ENCODE peak calls at places on chromosomes 7 and 10, in four cellular contexts. W, Y, U and B are unnamed samples.
A peak's percentile ranks its signal among the peaks of the same experiment; 100 is the strongest.

GRCh38 chr7:121369462-121369861 is 26.6 kb downstream of the FAM3C start:
- DNase-seq in Y (no peak), U (no peak), W (no peak), B (no peak)

GRCh38 chr10:131555406-131555805 is 243.9 kb upstream of the TCERG1L start:
- DNase-seq in Y (no peak), W (no peak), U (no peak), B (no peak)

GRCh38 chr10:14200645-14201534 is 129.8 kb downstream of the FRMD4A start:
- DNase-seq in W (no peak), U (no peak), Y (no peak), B (no peak)

GRCh38 chr10:46541017-46541661 is 15.3 kb downstream of the GPRIN2 start:
- DNase-seq in W (no peak), Y (no peak), U (no peak), B (peak; percentile 69)

GRCh38 chr10:91137822-91138221 is 82.6 kb upstream of the PCGF5 start:
- DNase-seq in U (no peak), W (no peak), Y (no peak), B (no peak)

GRCh38 chr7:42471573-42472174 is 234.7 kb upstream of the GLI3 start:
- DNase-seq in W (no peak), U (no peak), Y (peak; percentile 64), B (no peak)

GRCh38 chr7:41104621-41105020 is 598.3 kb downstream of the INHBA start:
- DNase-seq in W (no peak), Y (no peak), U (no peak), B (no peak)

GRCh38 chr10:119313645-119314044 is 106.3 kb downstream of the GRK5 start:
- DNase-seq in U (no peak), Y (no peak), W (no peak), B (no peak)

GRCh38 chr7:143362126-143362961 is at the start of gene FAM131B:
- DNase-seq in U (no peak), Y (no peak), W (no peak), B (no peak)

GRCh38 chr10:71971311-71971731 is 7.1 kb downstream of the CHST3 start:
- DNase-seq in W (no peak), Y (peak; percentile 59), U (no peak), B (no peak)

GRCh38 chr7:152931583-152931982 is 172.0 kb downstream of the ACTR3B start:
- DNase-seq in Y (no peak), W (no peak), U (no peak), B (no peak)

GRCh38 chr10:5458425-5458824 is 40.9 kb downstream of the CALML5 start:
- DNase-seq in W (no peak), Y (no peak), U (no peak), B (no peak)

GRCh38 chr7:601573-602340 is 82.1 kb upstream of the PDGFA start:
- DNase-seq in W (no peak), Y (no peak), U (peak; percentile 51), B (peak; percentile 61)

GRCh38 chr10:96541921-96542320 is 28.2 kb upstream of the TLL2 start:
- DNase-seq in U (no peak), W (no peak), Y (peak; percentile 3), B (no peak)

GRCh38 chr7:152922318-152923081 is 162.9 kb downstream of the ACTR3B start:
- DNase-seq in W (no peak), U (no peak), Y (no peak), B (no peak)

GRCh38 chr10:59361659-59362183 is 628 bp downstream of the FAM13C start:
- DNase-seq in U (no peak), W (no peak), Y (peak; percentile 6), B (no peak)

GRCh38 chr7:134515569-134516468 is 11.5 kb upstream of the AKR1B10 start:
- DNase-seq in U (no peak), W (peak; percentile 57), Y (peak; percentile 95), B (no peak)

GRCh38 chr7:134691820-134692705 is 45.4 kb downstream of the BPGM start:
- DNase-seq in Y (peak; percentile 56), U (no peak), W (peak; percentile 53), B (no peak)

GRCh38 chr10:22705534-22705933 is 8.8 kb downstream of the PIP4K2A start:
- DNase-seq in Y (no peak), U (no peak), W (no peak), B (no peak)

GRCh38 chr7:130881091-130881798 is 147.2 kb upstream of the KLF14 start:
- DNase-seq in U (no peak), Y (no peak), W (no peak), B (no peak)

GRCh38 chr10:111207525-111207924 is 130.7 kb downstream of the ADRA2A start:
- DNase-seq in Y (no peak), W (peak; percentile 72), U (no peak), B (no peak)

GRCh38 chr10:11024596-11024995 is 6.9 kb downstream of the CELF2 start:
- DNase-seq in U (no peak), W (peak; percentile 45), Y (no peak), B (no peak)

GRCh38 chr7:40822861-40823260 is 688.1 kb downstream of the SUGCT start:
- DNase-seq in W (no peak), U (no peak), Y (no peak), B (no peak)

GRCh38 chr7:85237721-85238120 is 50.9 kb upstream of the SEMA3D start:
- DNase-seq in Y (no peak), W (no peak), U (no peak), B (no peak)

GRCh38 chr7:148941598-148942280 is 57.6 kb upstream of the EZH2 start:
- DNase-seq in W (no peak), Y (peak; percentile 67), U (peak; percentile 44), B (peak; percentile 71)

GRCh38 chr7:2248984-2249694 is 7.1 kb downstream of the NUDT1 start:
- DNase-seq in U (peak; percentile 54), Y (peak; percentile 23), W (no peak), B (peak; percentile 77)

GRCh38 chr10:6871128-6871527 is 291.1 kb upstream of the PRKCQ start:
- DNase-seq in Y (no peak), W (no peak), U (no peak), B (no peak)

GRCh38 chr10:96614515-96614914 is 27.7 kb upstream of the TM9SF3 start:
- DNase-seq in W (no peak), Y (peak; percentile 83), U (no peak), B (peak; percentile 69)

GRCh38 chr10:11042375-11042774 is 24.7 kb downstream of the CELF2 start:
- DNase-seq in U (no peak), Y (no peak), W (no peak), B (no peak)

GRCh38 chr10:124665980-124666379 is 78.2 kb downstream of the FAM53B start:
- DNase-seq in W (no peak), Y (no peak), U (no peak), B (no peak)

GRCh38 chr7:77349141-77349540 is 67.0 kb downstream of the GSAP start:
- DNase-seq in U (no peak), Y (no peak), W (peak; percentile 29), B (no peak)

GRCh38 chr7:82247814-82248433 is 195.7 kb downstream of the CACNA2D1 start:
- DNase-seq in U (no peak), W (no peak), Y (peak; percentile 6), B (no peak)

GRCh38 chr7:78019457-78020130 is 221.0 kb downstream of the PHTF2 start:
- DNase-seq in W (peak; percentile 97), U (peak; percentile 93), Y (peak; percentile 42), B (peak; percentile 75)

GRCh38 chr7:139772115-139772514 is 5.7 kb downstream of the HIPK2 start:
- DNase-seq in U (no peak), Y (no peak), W (no peak), B (no peak)
- H3K4me3 ChIP-seq in U (no peak overlapping the region), Y (no peak overlapping the region), W (no peak overlapping the region), B (no peak overlapping the region)

GRCh38 chr7:159195926-159196325 is 51.3 kb upstream of the VIPR2 start:
- DNase-seq in W (peak; percentile 53), Y (no peak), U (no peak), B (no peak)

GRCh38 chr7:159196584-159196983 is 51.9 kb upstream of the VIPR2 start:
- DNase-seq in W (peak; percentile 84), Y (no peak), U (no peak), B (no peak)

GRCh38 chr7:159200421-159200820 is 55.8 kb upstream of the VIPR2 start:
- DNase-seq in W (peak; percentile 77), U (no peak), Y (no peak), B (no peak)

GRCh38 chr7:159198016-159198724 is 53.5 kb upstream of the VIPR2 start:
- DNase-seq in W (peak; percentile 53), U (no peak), Y (no peak), B (no peak)

DNA sequence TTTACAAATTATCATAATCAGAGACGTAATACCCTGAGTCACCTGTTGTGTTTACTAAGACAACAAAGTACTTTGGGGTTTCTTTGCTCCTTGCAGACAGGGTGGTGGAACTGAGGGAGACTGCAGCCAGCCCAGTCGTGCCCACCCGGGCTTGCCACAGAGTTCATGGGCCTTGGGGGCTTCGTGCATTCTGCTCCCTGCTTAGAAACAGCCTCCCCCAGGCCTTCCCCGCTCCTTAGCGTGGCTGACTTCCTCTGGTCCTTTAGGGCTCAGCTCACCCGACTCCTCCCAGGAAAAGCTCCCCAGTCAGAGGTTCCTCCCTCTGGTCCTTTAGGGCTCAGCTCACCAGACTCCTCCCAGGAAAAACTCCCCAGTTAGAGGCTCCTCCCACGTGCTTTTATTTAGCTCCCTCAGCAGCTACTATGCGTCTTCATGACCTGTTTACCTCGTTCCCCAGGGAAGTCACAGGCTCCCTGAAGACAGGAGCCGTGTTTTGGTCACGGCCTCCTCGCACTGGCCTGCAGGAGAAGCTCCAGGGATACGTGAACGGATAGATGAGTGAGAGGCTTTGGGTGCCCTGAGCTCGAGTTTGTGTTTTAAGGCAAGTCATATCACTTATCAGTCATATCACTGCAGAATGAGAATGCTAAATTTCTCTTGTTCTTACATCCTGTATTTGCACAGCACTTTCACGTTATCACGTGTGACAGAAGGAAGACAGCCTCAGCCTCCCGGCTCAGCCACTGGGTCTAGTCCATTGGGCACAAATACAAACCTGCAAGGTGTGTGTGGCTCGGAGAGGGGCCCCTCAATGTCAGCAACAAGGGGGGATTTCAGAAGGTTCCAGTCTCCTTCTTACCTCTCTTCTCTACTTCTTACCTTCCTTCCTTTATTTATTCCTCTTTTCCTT is 52.7 kb upstream of the VIPR2 start:
- DNase-seq in Y (no peak), U (no peak), W (peak; percentile 83), B (no peak)
- H3K9me3 ChIP-seq in Y (peaks cover 6% of the 10 kb centered on the region), U (no peaks in the 10 kb centered on the region), W (no peaks in the 10 kb centered on the region), B (peaks cover 6% of the 10 kb centered on the region)

DNA sequence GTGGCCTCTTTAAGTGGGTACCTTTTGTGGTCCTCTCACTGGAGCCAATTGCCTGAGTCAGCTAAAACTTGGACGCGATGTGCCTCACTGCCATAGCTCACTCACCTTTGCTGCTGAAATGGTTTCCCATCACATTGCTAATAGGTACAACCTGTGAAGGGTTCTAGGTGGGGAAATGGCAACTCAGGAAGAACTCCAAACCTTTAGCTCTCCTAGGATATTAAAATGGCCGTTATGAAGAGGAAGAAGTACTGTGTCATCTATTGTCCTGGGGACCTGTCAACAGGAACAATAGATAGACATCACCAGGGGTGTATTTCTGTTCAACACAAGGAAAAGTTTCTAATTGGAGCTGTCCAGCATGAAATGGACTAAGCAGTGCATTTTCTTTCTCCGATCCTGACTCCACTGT is 1.2 kb upstream of the ZNF655 start:
- DNase-seq in W (no peak), U (no peak), Y (no peak), B (no peak)
- H3K4me3 ChIP-seq in W (peak overlapping the region; percentile 72), U (peak overlapping the region; percentile 99), Y (no peak overlapping the region), B (peak overlapping the region; percentile 89)

DNA sequence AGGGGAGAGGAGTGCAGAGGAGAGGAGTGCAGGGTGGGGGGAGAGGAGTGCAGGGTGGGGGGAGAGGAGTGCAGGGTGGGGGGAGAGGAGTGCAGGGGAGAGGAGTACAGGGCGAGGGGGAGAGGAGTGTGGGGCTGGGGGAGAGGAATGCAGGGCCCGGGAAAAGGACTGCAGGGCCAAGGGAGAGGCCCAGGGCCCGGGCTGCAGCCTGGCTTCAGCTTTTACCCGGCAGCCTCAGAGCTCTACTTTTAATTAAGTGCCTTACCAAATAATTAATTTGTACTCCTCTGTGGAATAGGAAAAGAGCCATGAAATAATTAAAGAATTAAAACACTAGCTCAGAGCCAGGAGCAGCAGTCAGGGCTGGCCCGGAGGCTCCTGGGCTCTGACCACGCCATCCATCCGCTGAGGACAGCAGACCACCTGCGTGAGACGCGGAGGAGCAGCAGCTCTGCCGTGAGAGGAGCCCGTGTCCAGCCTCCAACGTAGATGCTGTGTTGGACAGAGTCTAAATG is 589.6 kb downstream of the PTPRN2 start:
- DNase-seq in W (no peak), U (no peak), Y (no peak), B (peak; percentile 8)
- H3K9me3 ChIP-seq in W (peaks cover 5% of the 10 kb centered on the region), U (no peaks in the 10 kb centered on the region), Y (peaks cover 40% of the 10 kb centered on the region), B (no peaks in the 10 kb centered on the region)